ENCODE peak calls at places on chromosome 2, in ten cellular contexts. Q is heart left ventricle, B is RWPE2, H is WERI-Rb-1, W is adipocyte, V is tibial artery, X is ascending aorta, U is lower lobe of right lung, M is upper lobe of right lung, Z is SK-N-SH. R is an unnamed sample.

GRCh38 chr2:138071720-138072719 is 107.7 kb downstream of the HNMT start:
- DNase-seq in Q (no peak), B (peak; percentile 89), H (peak; percentile 45), W (no peak), V (no peak), X (no peak), U (no peak), M (no peak), Z (no peak), R (no peak)

GRCh38 chr2:149333636-149334035 is 3.2 kb downstream of the LYPD6 start:
- DNase-seq in Q (no peak), B (no peak), H (no peak), W (no peak), V (no peak), X (no peak), U (no peak), M (no peak), Z (no peak), R (no peak)

GRCh38 chr2:50957880-50958279 is 74.1 kb downstream of the NRXN1 start:
- DNase-seq in Q (no peak), B (no peak), H (no peak), W (peak; percentile 82), V (no peak), X (no peak), U (no peak), M (no peak), Z (no peak), R (no peak)

GRCh38 chr2:119442850-119443249 is 11.2 kb downstream of the TMEM37 start:
- DNase-seq in Q (no peak), B (no peak), H (no peak), W (no peak), V (no peak), X (no peak), U (no peak), M (no peak), Z (no peak), R (no peak)

GRCh38 chr2:120825370-120826259 is 89.9 kb downstream of the GLI2 start:
- DNase-seq in Q (peak; percentile 65), B (peak; percentile 25), H (peak; percentile 78), W (peak; percentile 85), V (no peak), X (no peak), U (peak; percentile 63), M (peak; percentile 73), Z (peak; percentile 89), R (no peak)

GRCh38 chr2:105546623-105546964 is 147.7 kb upstream of the FHL2 start:
- DNase-seq in Q (no peak), B (no peak), H (no peak), W (no peak), V (no peak), X (no peak), U (no peak), M (no peak), Z (no peak), R (no peak)

GRCh38 chr2:207792244-207792785 is 22.6 kb upstream of the FZD5 start:
- DNase-seq in Q (no peak), B (no peak), H (no peak), W (peak; percentile 40), V (no peak), X (no peak), U (no peak), M (no peak), Z (peak; percentile 37), R (no peak)

GRCh38 chr2:191322838-191323506 is 77.8 kb downstream of the MYO1B start:
- DNase-seq in Q (no peak), B (no peak), H (no peak), W (no peak), V (no peak), X (no peak), U (no peak), M (no peak), Z (no peak), R (no peak)

GRCh38 chr2:66431840-66432511 is 2.9 kb upstream of the MEIS1 start:
- DNase-seq in Q (peak; percentile 21), B (no peak), H (no peak), W (peak; percentile 46), V (no peak), X (no peak), U (peak; percentile 45), M (no peak), Z (no peak), R (no peak)

GRCh38 chr2:240523451-240524281 is 34.1 kb downstream of the ANKMY1 start:
- DNase-seq in Q (no peak), B (no peak), H (no peak), W (no peak), V (no peak), X (no peak), U (no peak), M (no peak), Z (no peak), R (no peak)
- H3K9me3 ChIP-seq in Q (no peaks in the 10 kb centered on the region), B (no peaks in the 10 kb centered on the region), H (no peaks in the 10 kb centered on the region), W (peaks cover 5% of the 10 kb centered on the region), V (no peaks in the 10 kb centered on the region), X (no peaks in the 10 kb centered on the region), U (no peaks in the 10 kb centered on the region), M (no peaks in the 10 kb centered on the region), Z (peaks cover 3% of the 10 kb centered on the region), R (no peaks in the 10 kb centered on the region)

GRCh38 chr2:81467096-81467495 is 1162.5 kb upstream of the LRRTM1 start:
- DNase-seq in Q (no peak), B (no peak), H (no peak), W (no peak), V (no peak), X (no peak), U (peak; percentile 34), M (peak; percentile 51), Z (no peak), R (no peak)
- H3K9me3 ChIP-seq in Q (no peaks in the 10 kb centered on the region), B (no peaks in the 10 kb centered on the region), H (no peaks in the 10 kb centered on the region), W (no peaks in the 10 kb centered on the region), V (no peaks in the 10 kb centered on the region), X (no peaks in the 10 kb centered on the region), U (no peaks in the 10 kb centered on the region), M (peaks cover 5% of the 10 kb centered on the region), Z (no peaks in the 10 kb centered on the region), R (no peaks in the 10 kb centered on the region)

GRCh38 chr2:241914542-241914941 is 45.0 kb downstream of the RTP5 start:
- DNase-seq in Q (no peak), B (no peak), H (no peak), W (no peak), V (no peak), X (no peak), U (no peak), M (peak; percentile 55), Z (no peak), R (no peak)
- H3K9me3 ChIP-seq in Q (peaks cover 11% of the 10 kb centered on the region), B (no peaks in the 10 kb centered on the region), H (peaks cover 5% of the 10 kb centered on the region), W (peaks cover 13% of the 10 kb centered on the region), V (peaks cover 5% of the 10 kb centered on the region), X (peaks cover 32% of the 10 kb centered on the region), U (peaks cover 4% of the 10 kb centered on the region), M (no peaks in the 10 kb centered on the region), Z (no peaks in the 10 kb centered on the region), R (no peaks in the 10 kb centered on the region)

GRCh38 chr2:24845691-24846090 is 52.5 kb downstream of the CENPO start:
- DNase-seq in Q (no peak), B (no peak), H (no peak), W (no peak), V (no peak), X (no peak), U (no peak), M (no peak), Z (no peak), R (no peak)
- H3K9me3 ChIP-seq in Q (no peaks in the 10 kb centered on the region), B (no peaks in the 10 kb centered on the region), H (peaks cover 2% of the 10 kb centered on the region), W (no peaks in the 10 kb centered on the region), V (no peaks in the 10 kb centered on the region), X (no peaks in the 10 kb centered on the region), U (no peaks in the 10 kb centered on the region), M (no peaks in the 10 kb centered on the region), Z (no peaks in the 10 kb centered on the region), R (no peaks in the 10 kb centered on the region)

GRCh38 chr2:89848763-89849162 is 1157.3 kb downstream of the RPIA start:
- DNase-seq in Q (no peak), B (no peak), H (no peak), W (no peak), V (no peak), X (no peak), U (no peak), M (no peak), Z (no peak), R (no peak)
- H3K9me3 ChIP-seq in Q (no peaks in the 10 kb centered on the region), B (peaks cover 3% of the 10 kb centered on the region), H (no peaks in the 10 kb centered on the region), W (no peaks in the 10 kb centered on the region), V (no peaks in the 10 kb centered on the region), X (no peaks in the 10 kb centered on the region), U (no peaks in the 10 kb centered on the region), M (no peaks in the 10 kb centered on the region), Z (no peaks in the 10 kb centered on the region), R (no peaks in the 10 kb centered on the region)